ENCODE peak calls at places on chromosome 3, in six cellular contexts. W is endothelial cell of umbilical vein, S is heart left ventricle, M is GM23248, D is body of pancreas, N is psoas muscle. H is an unnamed sample.

GRCh38 chr3:16595778-16596177 is 9.4 kb downstream of the DAZL start:
- DNase-seq in W (peak), S (no peak), M (peak), D (no peak), N (no peak), H (no peak)

GRCh38 chr3:42078686-42079085 is 12.5 kb upstream of the TRAK1 start:
- DNase-seq in W (no peak), S (peak), M (peak), D (no peak), N (no peak), H (no peak)

GRCh38 chr3:1251282-1252060 is 158.6 kb downstream of the CNTN6 start:
- DNase-seq in W (no peak), S (no peak), M (peak), D (no peak), N (no peak), H (no peak)

GRCh38 chr3:105518201-105518600 is 151.5 kb downstream of the ALCAM start:
- DNase-seq in W (no peak), S (no peak), M (no peak), D (no peak), N (no peak), H (no peak)

GRCh38 chr3:63635186-63635585 is 17.3 kb upstream of the SNTN start:
- DNase-seq in W (no peak), S (no peak), M (no peak), D (no peak), N (no peak), H (no peak)

GRCh38 chr3:13894812-13895154 is 14.9 kb upstream of the WNT7A start:
- DNase-seq in W (no peak), S (no peak), M (no peak), D (no peak), N (peak), H (no peak)

GRCh38 chr3:128823638-128824037 is 55.8 kb upstream of the ACAD9 start:
- DNase-seq in W (no peak), S (no peak), M (no peak), D (no peak), N (no peak), H (no peak)

GRCh38 chr3:113051222-113051804 is 60.5 kb downstream of the GTPBP8 start:
- DNase-seq in W (peak), S (peak), M (peak), D (peak), N (peak), H (peak)

GRCh38 chr3:100600181-100601042 is 9.0 kb upstream of the ADGRG7 start:
- DNase-seq in W (no peak), S (no peak), M (no peak), D (peak), N (no peak), H (no peak)

GRCh38 chr3:107727102-107727501 is 204.3 kb downstream of the BBX start:
- DNase-seq in W (no peak), S (no peak), M (no peak), D (no peak), N (no peak), H (no peak)

GRCh38 chr3:116270053-116270452 is 175.2 kb downstream of the LSAMP start:
- DNase-seq in W (peak), S (no peak), M (peak), D (no peak), N (no peak), H (no peak)

GRCh38 chr3:107525101-107525953 is 2.6 kb downstream of the BBX start:
- DNase-seq in W (peak), S (peak), M (peak), D (peak), N (peak), H (peak)

GRCh38 chr3:164096352-164096751 is 981.9 kb downstream of the SI start:
- DNase-seq in W (no peak), S (no peak), M (no peak), D (no peak), N (no peak), H (no peak)

GRCh38 chr3:159782724-159783421 is 205.8 kb upstream of the IL12A start:
- DNase-seq in W (no peak), S (no peak), M (no peak), D (no peak), N (no peak), H (no peak)

GRCh38 chr3:102057781-102058421 is 208.6 kb downstream of the NFKBIZ start:
- DNase-seq in W (no peak), S (no peak), M (no peak), D (no peak), N (no peak), H (no peak)

GRCh38 chr3:146218880-146219866 is 31.7 kb downstream of the PLSCR4 start:
- DNase-seq in W (peak), S (no peak), M (peak), D (peak), N (peak), H (peak)

GRCh38 chr3:191963182-191963581 is 502.2 kb downstream of the PYDC2 start:
- DNase-seq in W (peak), S (no peak), M (no peak), D (no peak), N (no peak), H (no peak)

GRCh38 chr3:153396581-153396980 is 234.6 kb downstream of the RAP2B start:
- DNase-seq in W (no peak), S (no peak), M (no peak), D (no peak), N (no peak), H (no peak)

GRCh38 chr3:2391876-2392275 is 293.2 kb downstream of the CNTN4 start:
- DNase-seq in W (no peak), S (no peak), M (no peak), D (no peak), N (no peak), H (no peak)

GRCh38 chr3:155244206-155244605 is 49.3 kb downstream of the STRIT1 start:
- DNase-seq in W (no peak), S (no peak), M (peak), D (no peak), N (no peak), H (no peak)

GRCh38 chr3:65963787-65964707 is 74.7 kb downstream of the MAGI1 start:
- DNase-seq in W (peak), S (no peak), M (peak), D (no peak), N (no peak), H (no peak)

GRCh38 chr3:43291546-43291945 is 5.2 kb downstream of the SNRK start:
- DNase-seq in W (peak), S (no peak), M (no peak), D (no peak), N (no peak), H (no peak)

GRCh38 chr3:177279118-177279815 is 82.0 kb upstream of the TBL1XR1 start:
- DNase-seq in W (no peak), S (no peak), M (no peak), D (no peak), N (no peak), H (no peak)

GRCh38 chr3:161067346-161067745 is 37.8 kb downstream of the B3GALNT1 start:
- DNase-seq in W (peak), S (no peak), M (no peak), D (no peak), N (no peak), H (no peak)

GRCh38 chr3:27900316-27900715 is 178.2 kb upstream of the EOMES start:
- DNase-seq in W (no peak), S (no peak), M (no peak), D (no peak), N (no peak), H (no peak)

GRCh38 chr3:70963412-70963811 is 620.1 kb downstream of the FOXP1 start:
- DNase-seq in W (no peak), S (no peak), M (no peak), D (no peak), N (no peak), H (no peak)

GRCh38 chr3:23817508-23818223 is 11.9 kb downstream of the UBE2E1 start:
- DNase-seq in W (no peak), S (no peak), M (no peak), D (no peak), N (no peak), H (no peak)

GRCh38 chr3:120324185-120324584 is 25.0 kb downstream of the LRRC58 start:
- DNase-seq in W (no peak), S (no peak), M (peak), D (no peak), N (no peak), H (no peak)

GRCh38 chr3:77071364-77071763 is 31.5 kb downstream of the ROBO2 start:
- DNase-seq in W (no peak), S (no peak), M (no peak), D (no peak), N (no peak), H (no peak)

GRCh38 chr3:160616721-160617120 is 51.4 kb upstream of the KPNA4 start:
- DNase-seq in W (peak), S (no peak), M (peak), D (no peak), N (no peak), H (no peak)

GRCh38 chr3:178155521-178155920 is 380.7 kb upstream of the KCNMB2 start:
- DNase-seq in W (no peak), S (no peak), M (no peak), D (no peak), N (no peak), H (no peak)

GRCh38 chr3:69499899-69500316 is 114.0 kb upstream of the FRMD4B start:
- DNase-seq in W (no peak), S (peak), M (no peak), D (peak), N (peak), H (peak)

GRCh38 chr3:170864525-170865208 is 5.3 kb downstream of the RPL22L1 start:
- DNase-seq in W (peak), S (no peak), M (peak), D (no peak), N (no peak), H (no peak)

GRCh38 chr3:63351159-63352007 is 73.3 kb downstream of the SYNPR start:
- DNase-seq in W (peak), S (no peak), M (peak), D (peak), N (no peak), H (no peak)

GRCh38 chr3:132421832-132422231 is 4.5 kb downstream of the DNAJC13 start:
- DNase-seq in W (no peak), S (no peak), M (peak), D (no peak), N (no peak), H (no peak)

GRCh38 chr3:65902304-65902793 is 136.4 kb downstream of the MAGI1 start:
- DNase-seq in W (no peak), S (no peak), M (no peak), D (no peak), N (no peak), H (no peak)

GRCh38 chr3:82163907-82164520 is 402.6 kb upstream of the GBE1 start:
- DNase-seq in W (peak), S (no peak), M (peak), D (no peak), N (no peak), H (no peak)

GRCh38 chr3:30496496-30496966 is 109.9 kb upstream of the TGFBR2 start:
- DNase-seq in W (no peak), S (no peak), M (peak), D (peak), N (peak), H (no peak)

GRCh38 chr3:191065183-191065805 is 133.7 kb upstream of the OSTN start:
- DNase-seq in W (no peak), S (no peak), M (peak), D (no peak), N (no peak), H (no peak)

GRCh38 chr3:25182794-25183193 is 245.3 kb upstream of the RARB start:
- DNase-seq in W (no peak), S (no peak), M (no peak), D (no peak), N (no peak), H (no peak)
- H3K27ac ChIP-seq in W (no peak), S (no peak), M (no peak), D (no peak), N (no peak), H (no peak)

GRCh38 chr3:48446043-48446424 is 503 bp upstream of the ATRIP start:
- DNase-seq in W (no peak), S (no peak), M (no peak), D (no peak), N (no peak), H (no peak)
- H3K27ac ChIP-seq in W (peak), S (peak), M (peak), D (peak), N (peak), H (peak)

DNA sequence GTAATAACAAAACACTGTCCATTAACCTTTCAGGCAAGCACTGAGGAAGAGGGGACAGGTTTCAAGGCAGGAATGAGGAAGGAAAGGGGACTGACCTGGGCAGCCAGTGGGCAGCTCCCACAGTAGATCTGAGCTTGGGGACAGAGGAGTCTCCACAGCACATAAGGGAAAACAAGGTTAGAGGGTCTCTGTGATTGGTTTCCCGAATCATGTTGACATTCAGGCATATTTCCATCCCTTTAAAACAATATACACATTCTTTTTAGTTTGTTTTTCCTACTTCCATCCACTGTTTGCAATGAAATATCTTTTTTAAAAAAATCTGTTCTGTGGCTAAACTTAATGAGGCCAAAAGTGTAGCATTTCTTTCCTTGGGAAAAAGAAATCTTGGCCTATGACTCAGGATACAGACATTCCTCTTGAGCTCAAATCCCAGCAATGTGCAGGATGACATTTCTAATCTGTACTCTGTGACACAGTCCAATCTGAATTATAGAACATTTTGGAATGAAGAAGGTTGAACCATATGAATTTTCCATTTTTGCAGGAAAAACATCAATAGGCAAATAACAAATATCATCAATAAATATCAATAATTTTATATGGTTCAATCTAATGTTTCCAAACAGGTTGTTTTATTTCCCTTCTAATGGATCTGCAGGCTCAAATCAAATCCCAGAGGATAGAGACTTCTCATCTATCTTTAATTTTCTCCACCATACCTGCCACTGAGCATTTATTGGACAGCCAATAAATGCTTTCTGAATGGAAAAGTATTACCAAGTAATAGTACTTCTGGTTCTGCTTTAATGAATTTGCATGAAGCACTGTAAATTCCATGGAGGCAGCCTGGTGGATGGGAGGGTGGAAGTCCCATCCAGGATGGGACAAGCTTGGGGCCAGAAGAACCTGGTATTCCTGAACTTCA is 54.1 kb downstream of the ITGB5 start:
- DNase-seq in W (peak), S (no peak), M (peak), D (no peak), N (no peak), H (no peak)
- H3K27ac ChIP-seq in W (peak), S (peak), M (peak), D (no peak), N (peak), H (no peak)

GRCh38 chr3:138363322-138363721 is 14.9 kb downstream of the MRAS start:
- DNase-seq in W (no peak), S (no peak), M (no peak), D (no peak), N (no peak), H (no peak)

GRCh38 chr3:138365991-138366759 is 17.8 kb downstream of the MRAS start:
- DNase-seq in W (no peak), S (no peak), M (no peak), D (no peak), N (no peak), H (no peak)

GRCh38 chr3:138364356-138365252 is 16.2 kb downstream of the MRAS start:
- DNase-seq in W (no peak), S (no peak), M (no peak), D (no peak), N (no peak), H (no peak)

GRCh38 chr3:138367326-138367850 is 19.0 kb downstream of the MRAS start:
- DNase-seq in W (no peak), S (no peak), M (no peak), D (no peak), N (no peak), H (no peak)

DNA sequence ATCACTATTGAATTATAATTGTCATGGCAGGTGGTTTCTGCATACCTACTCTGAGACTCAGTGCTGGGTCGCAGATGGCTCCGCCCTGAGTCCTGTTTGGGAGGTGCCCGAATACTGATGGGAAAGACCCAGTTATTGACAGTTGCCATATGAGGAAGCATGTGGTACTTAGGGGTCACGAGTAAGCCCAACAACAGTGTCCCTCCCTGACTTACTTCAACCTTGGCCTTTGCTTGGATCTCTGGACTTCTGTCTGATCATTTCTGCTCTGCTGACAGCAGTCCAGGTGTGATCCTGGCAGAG is 16.8 kb downstream of the MRAS start:
- DNase-seq in W (no peak), S (no peak), M (no peak), D (no peak), N (no peak), H (no peak)
- H3K27ac ChIP-seq in W (no peak), S (peak), M (no peak), D (no peak), N (no peak), H (no peak)

GRCh38 chr3:84983490-84983889 is 24.7 kb downstream of the CADM2 start:
- DNase-seq in W (no peak), S (no peak), M (no peak), D (no peak), N (no peak), H (no peak)

GRCh38 chr3:84984429-84984828 is 25.6 kb downstream of the CADM2 start:
- DNase-seq in W (no peak), S (no peak), M (no peak), D (no peak), N (no peak), H (no peak)

GRCh38 chr3:84985795-84986194 is 27.0 kb downstream of the CADM2 start:
- DNase-seq in W (no peak), S (no peak), M (no peak), D (no peak), N (no peak), H (no peak)

GRCh38 chr3:84989102-84989501 is 30.3 kb downstream of the CADM2 start:
- DNase-seq in W (no peak), S (no peak), M (no peak), D (no peak), N (no peak), H (no peak)

GRCh38 chr3:84987709-84988504 is 29.1 kb downstream of the CADM2 start:
- DNase-seq in W (no peak), S (no peak), M (no peak), D (no peak), N (no peak), H (no peak)
- H3K27ac ChIP-seq in W (no peak), S (no peak), M (no peak), D (no peak), N (no peak), H (no peak)

H was measured in substantia nigra.